ENCODE peak calls at places on chromosomes 13 and 19, in ten cellular contexts. R is AG04450, E is fibroblast of mammary gland, Y is WTC11, J is nephron progenitor cell, F is MM.1S, O is HFF-Myc, C is tibial artery, Q is thoracic aorta, G is GM12865. U is an unnamed sample.

GRCh38 chr13:74773263-74773662 is 639.1 kb upstream of the KLF12 start:
- DNase-seq in O (no peak), F (no peak), Q (no peak), E (peak; percentile 42), Y (no peak), G (no peak), R (no peak), J (no peak), C (no peak), U (no peak)

GRCh38 chr19:44685877-44686276 is 13.1 kb upstream of the CEACAM16 start:
- DNase-seq in R (no peak), E (peak; percentile 43), F (no peak), G (peak; percentile 31), C (no peak), O (no peak), Q (no peak), J (no peak), Y (no peak), U (peak; percentile 70)

GRCh38 chr19:52171321-52172169 is at the start of gene ZNF836:
- DNase-seq in F (peak; percentile 53), J (peak; percentile 88), C (peak; percentile 88), Q (peak; percentile 60), O (peak; percentile 39), E (peak; percentile 64), G (peak; percentile 89), Y (peak; percentile 95), R (no peak), U (peak; percentile 80)

GRCh38 chr19:28514166-28514565 is 698.8 kb downstream of the UQCRFS1 start:
- DNase-seq in Y (no peak), R (no peak), F (no peak), J (peak; percentile 23), C (no peak), Q (no peak), E (no peak), G (no peak), O (no peak), U (no peak)

GRCh38 chr13:46664195-46664594 is 111.2 kb downstream of the LRCH1 start:
- DNase-seq in F (no peak), Q (no peak), C (no peak), J (no peak), R (no peak), G (no peak), Y (no peak), O (no peak), E (no peak), U (no peak)

GRCh38 chr19:18353378-18354005 is 13.1 kb downstream of the PGPEP1 start:
- DNase-seq in E (no peak), G (no peak), O (no peak), C (no peak), Q (no peak), R (no peak), J (no peak), Y (no peak), F (no peak), U (no peak)

GRCh38 chr19:44658069-44658727 is 13.1 kb upstream of the CEACAM19 start:
- DNase-seq in R (no peak), C (no peak), F (no peak), J (no peak), Y (no peak), E (no peak), Q (no peak), G (no peak), O (no peak), U (no peak)

GRCh38 chr13:23672616-23673015 is 102.4 kb downstream of the TNFRSF19 start:
- DNase-seq in C (no peak), F (no peak), R (no peak), Y (no peak), O (no peak), E (no peak), Q (no peak), J (no peak), G (no peak), U (peak; percentile 52)

GRCh38 chr19:57578487-57579205 is at the start of gene ZNF416:
- DNase-seq in Q (peak; percentile 96), C (peak; percentile 97), F (peak; percentile 98), R (peak; percentile 97), G (peak; percentile 99), Y (peak; percentile 97), E (peak; percentile 99), J (peak; percentile 92), O (peak; percentile 97), U (peak; percentile 99)

GRCh38 chr13:47901451-47901850 is 99.6 kb downstream of the SUCLA2 start:
- DNase-seq in E (peak; percentile 27), Q (no peak), R (no peak), J (no peak), C (no peak), Y (no peak), F (no peak), O (no peak), G (no peak), U (no peak)

GRCh38 chr19:44846455-44847143 is 502 bp downstream of the NECTIN2 start:
- DNase-seq in C (no peak), J (peak; percentile 80), R (no peak), G (no peak), Y (peak; percentile 94), Q (no peak), F (no peak), O (no peak), E (no peak), U (peak; percentile 48)

GRCh38 chr19:1000591-1001537 is 645 bp downstream of the GRIN3B start:
- DNase-seq in F (no peak), J (peak; percentile 61), R (no peak), Q (no peak), Y (no peak), C (no peak), E (no peak), O (no peak), G (no peak), U (no peak)

GRCh38 chr19:17214531-17215124 is 529 bp upstream of the USE1 start:
- DNase-seq in R (no peak), O (no peak), Q (no peak), F (no peak), J (no peak), C (no peak), G (peak; percentile 18), E (no peak), Y (no peak), U (no peak)

GRCh38 chr19:17215125-17215971 is at the start of gene USE1:
- DNase-seq in C (peak; percentile 94), F (peak; percentile 89), R (peak; percentile 74), G (peak; percentile 96), E (peak; percentile 85), O (peak; percentile 74), J (peak; percentile 86), Q (peak; percentile 72), Y (peak; percentile 87), U (peak; percentile 94)

GRCh38 chr19:17213334-17213733 is 1.8 kb upstream of the USE1 start:
- DNase-seq in Q (no peak), F (no peak), C (no peak), R (no peak), E (no peak), Y (no peak), J (no peak), O (no peak), G (no peak), U (no peak)

GRCh38 chr19:17219286-17219685 is 4.1 kb downstream of the USE1 start:
- DNase-seq in J (no peak), G (no peak), F (no peak), O (no peak), R (no peak), E (no peak), C (no peak), Y (no peak), Q (no peak), U (no peak)

GRCh38 chr19:17216058-17216670 is 1.0 kb downstream of the USE1 start:
- DNase-seq in F (no peak), J (no peak), Q (no peak), E (no peak), C (no peak), G (peak; percentile 2), Y (no peak), R (no peak), O (no peak), U (no peak)
- TF ChIP-seq CTCF in F (no peak), J (no peak), Q (no peak), E (no peak), C (no peak), G (no peak), Y (no peak), R (no peak), O (no peak), U (no peak)

GRCh38 chr13:79018166-79018565 is 359.2 kb upstream of the OBI1 start:
- DNase-seq in E (no peak), C (no peak), F (no peak), O (no peak), Q (no peak), R (no peak), J (no peak), Y (no peak), G (no peak), U (no peak)
- TF ChIP-seq CTCF in E (no peak), C (no peak), F (no peak), O (no peak), Q (no peak), R (no peak), J (no peak), Y (no peak), G (no peak), U (no peak)

DNA sequence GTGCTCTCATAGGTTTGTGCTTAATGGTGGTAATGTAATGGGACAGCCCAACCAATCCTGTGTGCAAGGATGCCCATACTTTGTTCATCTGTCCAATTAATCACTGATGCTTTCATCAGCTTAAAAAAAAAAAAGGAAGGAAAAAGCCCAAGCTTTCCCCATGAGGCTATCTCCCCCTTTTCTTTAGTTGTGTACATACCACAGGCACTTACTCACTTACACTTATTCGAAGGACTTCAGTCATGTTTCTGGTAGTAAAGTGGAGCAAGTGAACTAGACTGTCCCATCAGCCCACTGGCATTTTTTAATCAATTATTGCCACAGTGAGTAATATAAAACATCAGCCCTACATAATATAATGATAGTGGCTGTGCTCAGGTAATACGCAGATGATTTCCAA is 183.5 kb upstream of the UFM1 start:
- DNase-seq in G (no peak), O (no peak), R (no peak), E (peak; percentile 45), C (no peak), Y (no peak), Q (no peak), J (no peak), F (no peak), U (peak; percentile 62)
- TF ChIP-seq CTCF in G (no peak), O (no peak), R (no peak), E (no peak), C (no peak), Y (no peak), Q (no peak), J (no peak), F (no peak), U (no peak)

GRCh38 chr13:56561327-56561726 is 579.4 kb upstream of the PRR20A start:
- DNase-seq in R (no peak), J (no peak), F (no peak), Q (no peak), Y (no peak), C (no peak), E (no peak), O (no peak), G (no peak), U (no peak)
- TF ChIP-seq CTCF in R (no peak), J (no peak), F (no peak), Q (no peak), Y (no peak), C (no peak), E (no peak), O (no peak), G (no peak), U (no peak)